ENCODE peak calls at places on chromosomes 6 and 20, in five cellular contexts. One of them, this sample, is unnamed.

GRCh38 chr6:54307412-54308036 is 717 bp upstream of the TINAG start:
- DNase-seq in neural progenitor cell: no peak
- DNase-seq in vagina: no peak
- DNase-seq in neural crest cell: no peak
- DNase-seq in activated CD4-positive, alpha-beta T cell treated with anti-CD3 and anti-CD28 coated beads, Interleukin-2, amount 50 U/mL, for 4 hours: no peak
- DNase-seq in this sample: no peak

GRCh38 chr20:37693203-37693602 is 627 bp upstream of the CTNNBL1 start:
- DNase-seq in neural progenitor cell: no peak
- DNase-seq in vagina: no peak
- DNase-seq in neural crest cell: no peak
- DNase-seq in activated CD4-positive, alpha-beta T cell treated with anti-CD3 and anti-CD28 coated beads, Interleukin-2, amount 50 U/mL, for 4 hours: no peak
- DNase-seq in this sample: no peak

GRCh38 chr20:63056236-63057132 is 49.7 kb upstream of the BHLHE23 start:
- DNase-seq in neural progenitor cell: peak
- DNase-seq in vagina: no peak
- DNase-seq in neural crest cell: peak
- DNase-seq in activated CD4-positive, alpha-beta T cell treated with anti-CD3 and anti-CD28 coated beads, Interleukin-2, amount 50 U/mL, for 4 hours: peak
- DNase-seq in this sample: no peak

GRCh38 chr20:2820896-2821869 is 5.0 kb downstream of the TMEM239 start:
- DNase-seq in neural progenitor cell: peak
- DNase-seq in vagina: no peak
- DNase-seq in neural crest cell: no peak
- DNase-seq in activated CD4-positive, alpha-beta T cell treated with anti-CD3 and anti-CD28 coated beads, Interleukin-2, amount 50 U/mL, for 4 hours: no peak
- DNase-seq in this sample: no peak

GRCh38 chr6:14440215-14440890 is 322.8 kb downstream of the CD83 start:
- DNase-seq in neural progenitor cell: no peak
- DNase-seq in vagina: peak
- DNase-seq in neural crest cell: no peak
- DNase-seq in activated CD4-positive, alpha-beta T cell treated with anti-CD3 and anti-CD28 coated beads, Interleukin-2, amount 50 U/mL, for 4 hours: no peak
- DNase-seq in this sample: no peak

GRCh38 chr6:100115702-100116101 is 121.7 kb upstream of the MCHR2 start:
- DNase-seq in neural progenitor cell: no peak
- DNase-seq in vagina: no peak
- DNase-seq in neural crest cell: no peak
- DNase-seq in activated CD4-positive, alpha-beta T cell treated with anti-CD3 and anti-CD28 coated beads, Interleukin-2, amount 50 U/mL, for 4 hours: no peak
- DNase-seq in this sample: no peak

GRCh38 chr20:2688041-2688591 is 4.5 kb upstream of the EBF4 start:
- DNase-seq in neural progenitor cell: peak
- DNase-seq in vagina: no peak
- DNase-seq in neural crest cell: peak
- DNase-seq in activated CD4-positive, alpha-beta T cell treated with anti-CD3 and anti-CD28 coated beads, Interleukin-2, amount 50 U/mL, for 4 hours: peak
- DNase-seq in this sample: peak

GRCh38 chr20:25626779-25627178 is 3.0 kb upstream of the NANP start:
- DNase-seq in neural progenitor cell: no peak
- DNase-seq in vagina: no peak
- DNase-seq in neural crest cell: no peak
- DNase-seq in activated CD4-positive, alpha-beta T cell treated with anti-CD3 and anti-CD28 coated beads, Interleukin-2, amount 50 U/mL, for 4 hours: no peak
- DNase-seq in this sample: no peak

GRCh38 chr6:126657556-126658129 is 317.7 kb downstream of the CENPW start:
- DNase-seq in neural progenitor cell: peak
- DNase-seq in vagina: no peak
- DNase-seq in neural crest cell: no peak
- DNase-seq in activated CD4-positive, alpha-beta T cell treated with anti-CD3 and anti-CD28 coated beads, Interleukin-2, amount 50 U/mL, for 4 hours: no peak
- DNase-seq in this sample: no peak

GRCh38 chr20:47360489-47361267 is 4.2 kb upstream of the ZMYND8 start:
- DNase-seq in neural progenitor cell: peak
- DNase-seq in vagina: peak
- DNase-seq in neural crest cell: peak
- DNase-seq in activated CD4-positive, alpha-beta T cell treated with anti-CD3 and anti-CD28 coated beads, Interleukin-2, amount 50 U/mL, for 4 hours: no peak
- DNase-seq in this sample: peak

GRCh38 chr20:42678895-42679294 is 510.8 kb downstream of the PTPRT start:
- DNase-seq in neural progenitor cell: peak
- DNase-seq in vagina: no peak
- DNase-seq in neural crest cell: no peak
- DNase-seq in activated CD4-positive, alpha-beta T cell treated with anti-CD3 and anti-CD28 coated beads, Interleukin-2, amount 50 U/mL, for 4 hours: no peak
- DNase-seq in this sample: no peak

GRCh38 chr6:11044712-11045167 is 635 bp upstream of the ELOVL2 start:
- DNase-seq in neural progenitor cell: no peak
- DNase-seq in vagina: no peak
- DNase-seq in neural crest cell: no peak
- DNase-seq in activated CD4-positive, alpha-beta T cell treated with anti-CD3 and anti-CD28 coated beads, Interleukin-2, amount 50 U/mL, for 4 hours: no peak
- DNase-seq in this sample: no peak

GRCh38 chr6:43669922-43670622 is 17.5 kb downstream of the MRPS18A start:
- DNase-seq in neural progenitor cell: no peak
- DNase-seq in vagina: no peak
- DNase-seq in neural crest cell: no peak
- DNase-seq in activated CD4-positive, alpha-beta T cell treated with anti-CD3 and anti-CD28 coated beads, Interleukin-2, amount 50 U/mL, for 4 hours: no peak
- DNase-seq in this sample: no peak

GRCh38 chr6:141107562-141108160 is 1025.1 kb upstream of the GJE1 start:
- DNase-seq in neural progenitor cell: no peak
- DNase-seq in vagina: no peak
- DNase-seq in neural crest cell: no peak
- DNase-seq in activated CD4-positive, alpha-beta T cell treated with anti-CD3 and anti-CD28 coated beads, Interleukin-2, amount 50 U/mL, for 4 hours: no peak
- DNase-seq in this sample: no peak

GRCh38 chr20:56779452-56780143 is 150.5 kb downstream of the TFAP2C start:
- DNase-seq in neural progenitor cell: peak
- DNase-seq in vagina: no peak
- DNase-seq in neural crest cell: no peak
- DNase-seq in activated CD4-positive, alpha-beta T cell treated with anti-CD3 and anti-CD28 coated beads, Interleukin-2, amount 50 U/mL, for 4 hours: no peak
- DNase-seq in this sample: no peak

GRCh38 chr6:161651949-161652348 is 378.1 kb upstream of the AGPAT4 start:
- DNase-seq in neural progenitor cell: no peak
- DNase-seq in vagina: no peak
- DNase-seq in neural crest cell: no peak
- DNase-seq in activated CD4-positive, alpha-beta T cell treated with anti-CD3 and anti-CD28 coated beads, Interleukin-2, amount 50 U/mL, for 4 hours: no peak
- DNase-seq in this sample: no peak

GRCh38 chr6:70371454-70372105 is 41.7 kb upstream of the FAM135A start:
- DNase-seq in neural progenitor cell: peak
- DNase-seq in vagina: no peak
- DNase-seq in neural crest cell: no peak
- DNase-seq in activated CD4-positive, alpha-beta T cell treated with anti-CD3 and anti-CD28 coated beads, Interleukin-2, amount 50 U/mL, for 4 hours: no peak
- DNase-seq in this sample: no peak